ENCODE peak calls at places on chromosomes 3 and 15, in five cellular contexts. M is tibial nerve, P is IMR-90, W is breast epithelium, L is transverse colon. F is an unnamed sample.
A peak's percentile ranks its signal among the peaks of the same experiment; 100 is the strongest.

GRCh38 chr3:188037116-188037718 is 116.7 kb upstream of the LPP start:
- DNase-seq in P (peak; percentile 45), W (no peak), L (peak; percentile 46), M (no peak), F (peak; percentile 63)

GRCh38 chr3:75089831-75090230 is 475.4 kb upstream of the CNTN3 start:
- DNase-seq in P (no peak), W (no peak), L (no peak), M (no peak), F (no peak)

GRCh38 chr3:127690106-127690505 is 17.4 kb downstream of the ABTB1 start:
- DNase-seq in L (no peak), M (no peak), P (peak; percentile 61), W (no peak), F (peak; percentile 45)

GRCh38 chr15:50415752-50416404 is 8.3 kb upstream of the USP8 start:
- DNase-seq in L (no peak), M (no peak), W (no peak), P (peak; percentile 37), F (no peak)

GRCh38 chr3:42749025-42749752 is 23.9 kb downstream of the CCDC13 start:
- DNase-seq in M (no peak), P (no peak), L (peak; percentile 22), W (no peak), F (no peak)

GRCh38 chr15:65377105-65377975 is 462 bp downstream of the IGDCC3 start:
- DNase-seq in M (no peak), P (no peak), L (no peak), W (no peak), F (no peak)

GRCh38 chr3:113194747-113195400 is 16.5 kb upstream of the BOC start:
- DNase-seq in P (peak; percentile 7), L (no peak), M (no peak), W (no peak), F (no peak)

GRCh38 chr3:56282341-56282740 is 185.9 kb downstream of the ERC2 start:
- DNase-seq in L (no peak), W (no peak), M (no peak), P (no peak), F (no peak)

GRCh38 chr3:193030276-193030675 is 112.6 kb upstream of the MB21D2 start:
- DNase-seq in M (no peak), L (no peak), W (no peak), P (peak; percentile 42), F (no peak)

GRCh38 chr3:70612920-70613319 is 300.5 kb upstream of the MDFIC2 start:
- DNase-seq in W (no peak), M (no peak), L (no peak), P (no peak), F (no peak)

GRCh38 chr3:184669578-184669977 is 42.3 kb downstream of the MAGEF1 start:
- DNase-seq in L (no peak), M (no peak), P (no peak), W (no peak), F (no peak)

GRCh38 chr15:68205949-68206539 is 912 bp upstream of the CALML4 start:
- DNase-seq in L (peak; percentile 92), M (peak; percentile 53), P (no peak), W (no peak), F (peak; percentile 74)

GRCh38 chr3:66172394-66172793 is 48.4 kb upstream of the SLC25A26 start:
- DNase-seq in P (no peak), W (no peak), M (no peak), L (no peak), F (no peak)

GRCh38 chr3:128348805-128349531 is 117.7 kb downstream of the DNAJB8 start:
- DNase-seq in P (peak; percentile 13), W (no peak), L (no peak), M (no peak), F (peak; percentile 7)

GRCh38 chr15:63189955-63190691 is 717 bp downstream of the RAB8B start:
- DNase-seq in P (no peak), L (no peak), M (no peak), W (no peak), F (no peak)

GRCh38 chr3:157335677-157336076 is 101.0 kb upstream of the PTX3 start:
- DNase-seq in L (no peak), M (no peak), P (peak; percentile 82), W (no peak), F (no peak)

GRCh38 chr3:62718515-62719320 is 156.5 kb downstream of the CADPS start:
- DNase-seq in P (no peak), W (no peak), M (no peak), L (no peak), F (no peak)

GRCh38 chr3:54374214-54374855 is 252.0 kb downstream of the CACNA2D3 start:
- DNase-seq in P (no peak), M (no peak), L (peak; percentile 41), W (no peak), F (peak; percentile 30)

GRCh38 chr15:25693321-25694237 is 169.5 kb downstream of the ATP10A start:
- DNase-seq in M (peak; percentile 24), W (no peak), P (peak; percentile 24), L (no peak), F (no peak)

GRCh38 chr15:68991723-68992122 is 22.8 kb upstream of the NOX5 start:
- DNase-seq in M (no peak), W (no peak), L (no peak), P (peak; percentile 9), F (no peak)

GRCh38 chr15:77030042-77030927 is 35.4 kb downstream of the PSTPIP1 start:
- DNase-seq in M (no peak), L (peak; percentile 28), W (no peak), P (no peak), F (peak; percentile 17)

GRCh38 chr3:127786358-127787070 is 35.8 kb downstream of the MGLL start:
- DNase-seq in P (peak; percentile 62), L (peak; percentile 92), M (peak; percentile 64), W (peak; percentile 46), F (peak; percentile 77)

GRCh38 chr3:48679416-48680380 is 6.0 kb downstream of the NCKIPSD start:
- DNase-seq in M (no peak), L (no peak), W (no peak), P (no peak), F (no peak)

GRCh38 chr15:43274136-43274535 is 7.4 kb upstream of the TGM5 start:
- DNase-seq in P (no peak), W (peak; percentile 83), L (no peak), M (no peak), F (no peak)

GRCh38 chr3:32421991-32422859 is 30.6 kb downstream of the CMTM7 start:
- DNase-seq in L (peak; percentile 91), P (peak; percentile 73), M (peak; percentile 80), W (peak; percentile 98), F (peak; percentile 95)

GRCh38 chr15:50418041-50418583 is 6.1 kb upstream of the USP8 start:
- DNase-seq in P (no peak), L (no peak), M (no peak), W (no peak), F (no peak)

GRCh38 chr15:75195122-75195765 is 6.4 kb upstream of the C15orf39 start:
- DNase-seq in W (no peak), M (no peak), P (no peak), L (peak; percentile 44), F (no peak)

GRCh38 chr15:89363133-89363532 is 28.5 kb upstream of the POLG start:
- DNase-seq in L (no peak), M (no peak), P (no peak), W (no peak), F (no peak)

GRCh38 chr15:37112171-37112570 is 11.8 kb upstream of the MEIS2 start:
- DNase-seq in M (no peak), P (no peak), L (no peak), W (no peak), F (no peak)

DNA sequence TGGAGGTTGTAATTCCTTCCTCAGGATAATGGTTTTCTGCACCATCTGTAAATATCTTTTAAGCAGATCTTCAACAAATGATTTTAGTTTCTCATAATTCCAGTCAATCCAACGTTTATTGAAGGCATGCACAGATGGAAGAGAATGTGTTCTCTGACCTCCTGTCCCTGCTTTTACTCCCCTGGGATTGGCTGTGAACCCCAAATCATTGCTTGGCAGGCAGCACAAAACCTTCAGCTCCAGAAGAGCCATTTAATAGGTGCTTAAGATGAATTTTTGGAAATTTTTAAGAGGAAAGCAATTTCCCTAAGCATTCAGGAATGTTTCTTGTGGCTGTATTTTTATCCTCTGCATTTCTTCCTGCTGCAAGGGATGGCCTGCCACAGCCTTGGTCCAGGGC is 25.5 kb upstream of the THSD4 start:
- DNase-seq in W (no peak), L (no peak), P (no peak), M (no peak), F (no peak)
- H3K27me3 ChIP-seq in W (no peaks in the 10 kb centered on the region), L (no peaks in the 10 kb centered on the region), P (no peaks in the 10 kb centered on the region), M (no peaks in the 10 kb centered on the region), F (no peaks in the 10 kb centered on the region)

GRCh38 chr15:57708047-57708446 is 1.5 kb downstream of the POLR2M start:
- DNase-seq in L (no peak), M (no peak), W (no peak), P (peak; percentile 64), F (no peak)

GRCh38 chr15:57705746-57706404 is 639 bp upstream of the POLR2M start:
- DNase-seq in L (no peak), W (no peak), M (no peak), P (no peak), F (no peak)

GRCh38 chr15:57703387-57703786 is 3.1 kb upstream of the POLR2M start:
- DNase-seq in M (no peak), W (no peak), P (no peak), L (no peak), F (no peak)

DNA sequence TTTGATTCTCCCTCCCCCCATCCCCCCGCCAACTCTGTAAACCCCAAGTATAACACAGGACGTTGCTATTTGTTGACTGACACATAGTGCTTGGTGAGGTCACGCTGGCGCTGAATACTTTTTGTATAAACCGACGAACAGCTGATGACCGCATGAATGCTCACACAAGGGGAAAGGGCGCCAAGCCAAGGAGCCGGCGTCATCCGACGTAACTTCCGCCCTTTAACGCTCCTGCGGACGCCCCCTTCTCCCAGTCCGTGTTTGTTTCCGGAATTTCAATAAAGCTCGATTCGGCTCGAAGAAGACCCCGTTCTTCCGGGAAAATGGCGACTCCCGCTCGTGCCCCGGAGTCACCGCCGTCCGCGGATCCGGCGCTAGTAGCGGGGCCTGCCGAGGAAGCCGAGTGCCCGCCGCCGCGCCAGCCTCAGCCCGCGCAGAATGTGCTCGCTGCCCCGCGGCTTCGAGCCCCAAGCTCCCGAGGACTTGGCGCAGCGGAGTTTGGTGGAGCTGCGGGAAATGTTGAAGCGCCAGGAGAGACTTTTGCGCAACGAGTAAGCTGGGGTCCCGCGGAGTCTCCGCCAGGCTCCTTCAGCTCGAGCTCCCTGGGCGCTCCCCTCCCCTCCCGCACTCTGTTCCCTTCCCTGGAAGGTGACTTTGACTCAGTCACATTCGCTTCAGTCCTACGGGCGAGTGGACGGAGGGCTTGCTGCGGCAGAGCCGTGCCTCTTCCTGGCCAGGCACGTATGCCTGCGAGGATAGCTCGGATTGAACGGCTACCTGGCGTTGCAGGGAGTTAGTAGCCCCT is at the start of gene POLR2M:
- DNase-seq in W (peak; percentile 97), P (peak; percentile 100), M (peak; percentile 95), L (peak; percentile 97), F (peak; percentile 95)
- TF ChIP-seq POLR2A in W (peak; percentile 79), P (peak; percentile 82), M (peak; percentile 84), L (peak; percentile 79), F (peak; percentile 78)

GRCh38 chr3:115804200-115804599 is 180.9 kb downstream of the GAP43 start:
- DNase-seq in W (no peak), P (no peak), L (no peak), M (no peak), F (no peak)
- H3K27ac ChIP-seq in W (no peak overlapping the region), P (peak overlapping the region; percentile 57), L (no peak overlapping the region), M (peak overlapping the region; percentile 6), F (no peak overlapping the region)

DNA sequence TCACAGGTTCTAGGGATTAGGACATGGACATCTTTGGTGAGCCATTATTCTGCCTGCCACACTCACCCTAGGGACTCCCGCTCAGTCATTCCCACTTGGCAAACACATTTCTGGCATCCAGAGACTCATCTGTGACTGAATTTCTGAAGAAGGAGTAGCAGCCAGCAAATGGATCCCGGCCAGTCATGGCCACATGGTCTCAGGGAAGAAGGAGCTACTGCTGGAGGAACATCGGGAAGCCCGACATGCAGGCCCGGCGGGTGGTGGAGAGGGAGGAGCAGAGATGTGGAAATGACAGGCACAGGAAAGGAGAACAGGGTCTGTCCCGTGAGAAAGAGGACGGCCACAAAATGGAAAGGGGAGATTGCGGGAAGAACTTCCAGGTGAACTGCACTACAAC is 65.4 kb downstream of the SEMA5B start:
- DNase-seq in M (no peak), P (no peak), L (no peak), W (no peak), F (no peak)
- H3K27me3 ChIP-seq in M (no peaks in the 10 kb centered on the region), P (peaks cover 82% of the 10 kb centered on the region), L (no peaks in the 10 kb centered on the region), W (no peaks in the 10 kb centered on the region), F (no peaks in the 10 kb centered on the region)

F was measured in right lobe of liver.